ENCODE peak calls at places on chromosomes 5 and 9, in seven cellular contexts. S, M, T, Q, I, K and X are unnamed samples.

GRCh38 chr9:123216387-123216786 is 52.0 kb downstream of the STRBP start:
- DNase-seq in S (no peak), M (no peak), T (no peak), Q (no peak), I (no peak), K (no peak), X (no peak)

GRCh38 chr5:132525299-132525724 is 18.0 kb downstream of the IL5 start:
- DNase-seq in S (no peak), M (no peak), T (no peak), Q (no peak), I (no peak), K (no peak), X (no peak)

GRCh38 chr5:173697931-173698579 is 81.6 kb upstream of the BOD1 start:
- DNase-seq in S (no peak), M (no peak), T (no peak), Q (no peak), I (no peak), K (no peak), X (no peak)

GRCh38 chr5:109354761-109355160 is 55.0 kb downstream of the PJA2 start:
- DNase-seq in S (no peak), M (no peak), T (peak; percentile 19), Q (no peak), I (peak; percentile 34), K (no peak), X (no peak)

GRCh38 chr9:69380811-69381210 is 55.8 kb downstream of the ENTREP1 start:
- DNase-seq in S (peak; percentile 46), M (no peak), T (no peak), Q (no peak), I (no peak), K (no peak), X (no peak)

GRCh38 chr5:177232761-177233160 is 70.8 kb downstream of the RAB24 start:
- DNase-seq in S (no peak), M (no peak), T (no peak), Q (no peak), I (no peak), K (no peak), X (no peak)

GRCh38 chr5:133489632-133490031 is 122.7 kb downstream of the FSTL4 start:
- DNase-seq in S (no peak), M (no peak), T (no peak), Q (peak; percentile 47), I (no peak), K (no peak), X (no peak)

GRCh38 chr5:61329729-61330128 is 2.3 kb upstream of the ZSWIM6 start:
- DNase-seq in S (no peak), M (no peak), T (no peak), Q (no peak), I (no peak), K (no peak), X (no peak)

GRCh38 chr9:16337322-16338029 is 533.0 kb downstream of the BNC2 start:
- DNase-seq in S (peak; percentile 62), M (no peak), T (no peak), Q (peak; percentile 66), I (peak; percentile 64), K (no peak), X (no peak)

GRCh38 chr5:156694556-156694955 is 155.5 kb upstream of the PPP1R2B start:
- DNase-seq in S (no peak), M (no peak), T (no peak), Q (no peak), I (no peak), K (no peak), X (no peak)

GRCh38 chr9:78559449-78559885 is 262.5 kb downstream of the PSAT1 start:
- DNase-seq in S (peak; percentile 25), M (no peak), T (no peak), Q (no peak), I (no peak), K (no peak), X (no peak)

GRCh38 chr5:169374761-169375160 is 73.8 kb upstream of the SLIT3 start:
- DNase-seq in S (no peak), M (no peak), T (no peak), Q (no peak), I (no peak), K (no peak), X (no peak)

GRCh38 chr9:137522746-137523455 is 27.3 kb downstream of the PNPLA7 start:
- DNase-seq in S (no peak), M (no peak), T (no peak), Q (no peak), I (no peak), K (no peak), X (no peak)

GRCh38 chr9:32500768-32501167 is 25.2 kb downstream of the RIGI start:
- DNase-seq in S (no peak), M (no peak), T (no peak), Q (no peak), I (no peak), K (no peak), X (no peak)

GRCh38 chr5:149130121-149130931 is 11.0 kb upstream of the ABLIM3 start:
- DNase-seq in S (no peak), M (no peak), T (no peak), Q (no peak), I (no peak), K (no peak), X (no peak)

GRCh38 chr9:36337865-36338264 is 62.2 kb downstream of the RNF38 start:
- DNase-seq in S (no peak), M (no peak), T (no peak), Q (no peak), I (no peak), K (no peak), X (no peak)

GRCh38 chr5:119418782-119419101 is 33.6 kb upstream of the HSD17B4 start:
- DNase-seq in S (no peak), M (no peak), T (no peak), Q (no peak), I (no peak), K (no peak), X (no peak)

GRCh38 chr9:37370968-37371563 is 51.4 kb upstream of the GRHPR start:
- DNase-seq in S (no peak), M (no peak), T (no peak), Q (no peak), I (no peak), K (no peak), X (no peak)
- TF ChIP-seq POLR2A in S (no peak), M (peak; percentile 82), T (no peak), Q (no peak), I (no peak), K (no peak), X (no peak)

GRCh38 chr9:105694320-105694847 is at the start of gene TMEM38B:
- DNase-seq in S (peak; percentile 97), M (peak; percentile 82), T (peak; percentile 85), Q (peak; percentile 48), I (peak; percentile 79), K (peak; percentile 86), X (peak; percentile 32)
- TF ChIP-seq POLR2A in S (peak; percentile 76), M (peak; percentile 38), T (peak; percentile 75), Q (peak; percentile 78), I (peak; percentile 61), K (no peak), X (peak; percentile 70)

GRCh38 chr5:171895076-171895475 is 109.5 kb downstream of the SMIM23 start:
- DNase-seq in S (no peak), M (no peak), T (no peak), Q (no peak), I (no peak), K (no peak), X (no peak)

GRCh38 chr5:171893290-171893890 is 107.8 kb downstream of the SMIM23 start:
- DNase-seq in S (no peak), M (no peak), T (no peak), Q (no peak), I (no peak), K (no peak), X (no peak)

GRCh38 chr5:171891595-171891994 is 106.0 kb downstream of the SMIM23 start:
- DNase-seq in S (no peak), M (no peak), T (no peak), Q (no peak), I (no peak), K (no peak), X (no peak)

GRCh38 chr5:171888051-171888481 is 102.4 kb downstream of the SMIM23 start:
- DNase-seq in S (no peak), M (no peak), T (no peak), Q (no peak), I (no peak), K (no peak), X (no peak)

GRCh38 chr5:171891150-171891549 is 105.5 kb downstream of the SMIM23 start:
- DNase-seq in S (no peak), M (no peak), T (no peak), Q (no peak), I (no peak), K (no peak), X (no peak)
- TF ChIP-seq POLR2A in S (no peak), M (no peak), T (no peak), Q (no peak), I (no peak), K (no peak), X (no peak)

GRCh38 chr9:98569491-98569890 is 139.2 kb downstream of the GABBR2 start:
- DNase-seq in S (no peak), M (no peak), T (no peak), Q (no peak), I (no peak), K (no peak), X (no peak)
- TF ChIP-seq POLR2A in S (no peak), M (no peak), T (no peak), Q (no peak), I (no peak), K (no peak), X (no peak)

DNA sequence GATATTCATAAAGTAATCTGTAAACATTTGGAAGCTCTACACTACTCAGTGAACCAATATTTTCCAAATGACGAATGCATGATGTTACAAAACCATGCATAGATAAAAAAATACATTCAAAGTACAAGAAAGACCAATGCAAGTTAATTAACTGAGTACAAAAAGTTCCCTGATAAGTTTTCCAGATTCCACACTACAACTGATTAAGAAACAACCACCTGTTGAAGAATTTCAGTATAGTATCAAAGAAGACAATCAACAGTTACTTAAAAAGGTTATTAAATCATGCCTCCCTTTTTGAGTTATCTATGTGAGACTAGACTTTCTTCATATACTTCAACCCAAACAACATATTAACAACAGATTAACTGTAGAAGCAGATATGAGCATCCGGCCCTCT is 192.4 kb downstream of the ARL15 start:
- DNase-seq in S (no peak), M (no peak), T (no peak), Q (no peak), I (no peak), K (no peak), X (no peak)
- TF ChIP-seq POLR2A in S (no peak), M (no peak), T (no peak), Q (no peak), I (no peak), K (no peak), X (no peak)

GRCh38 chr9:70600479-70600878 is 186.0 kb upstream of the KLF9 start:
- DNase-seq in S (no peak), M (no peak), T (peak; percentile 47), Q (no peak), I (no peak), K (peak; percentile 82), X (no peak)
- TF ChIP-seq POLR2A in S (no peak), M (no peak), T (no peak), Q (no peak), I (no peak), K (no peak), X (no peak)